ENCODE peak calls at places on chromosomes 7 and 10, in seven cellular contexts. J, G, T, O, F, M and X are unnamed samples.

GRCh38 chr7:143387156-143387975 is 6.2 kb downstream of the ZYX start:
- DNase-seq in J (no peak), G (no peak), T (no peak), O (no peak), F (no peak), M (no peak), X (no peak)

GRCh38 chr7:105713488-105714465 is 132.5 kb upstream of the EFCAB10 start:
- DNase-seq in J (no peak), G (peak), T (no peak), O (no peak), F (no peak), M (no peak), X (no peak)

GRCh38 chr7:14924398-14924797 is 21.8 kb upstream of the DGKB start:
- DNase-seq in J (no peak), G (no peak), T (no peak), O (no peak), F (no peak), M (no peak), X (no peak)

GRCh38 chr7:5117095-5117970 is 71.7 kb downstream of the RBAK start:
- DNase-seq in J (no peak), G (no peak), T (no peak), O (no peak), F (no peak), M (no peak), X (no peak)

GRCh38 chr7:32502656-32503189 is 7.4 kb downstream of the AVL9 start:
- DNase-seq in J (no peak), G (no peak), T (no peak), O (no peak), F (no peak), M (no peak), X (peak)

GRCh38 chr7:875051-875450 is 1.3 kb upstream of the GET4 start:
- DNase-seq in J (peak), G (no peak), T (no peak), O (no peak), F (peak), M (peak), X (no peak)

GRCh38 chr10:94062611-94063010 is 68.9 kb downstream of the PLCE1 start:
- DNase-seq in J (no peak), G (no peak), T (no peak), O (no peak), F (no peak), M (no peak), X (no peak)

GRCh38 chr7:74275401-74275881 is 13.8 kb upstream of the CLIP2 start:
- DNase-seq in J (no peak), G (no peak), T (no peak), O (no peak), F (peak), M (no peak), X (no peak)

GRCh38 chr7:112982441-112983063 is 104.1 kb downstream of the GPR85 start:
- DNase-seq in J (no peak), G (no peak), T (no peak), O (no peak), F (no peak), M (no peak), X (no peak)

GRCh38 chr7:1004018-1004880 is 21.3 kb downstream of the CYP2W1 start:
- DNase-seq in J (no peak), G (no peak), T (no peak), O (no peak), F (peak), M (no peak), X (no peak)

GRCh38 chr7:107939472-107940145 is 48.6 kb downstream of the DLD start:
- DNase-seq in J (no peak), G (no peak), T (no peak), O (peak), F (no peak), M (no peak), X (no peak)

GRCh38 chr10:62618576-62619408 is 185.7 kb upstream of the ADO start:
- DNase-seq in J (no peak), G (no peak), T (no peak), O (no peak), F (peak), M (no peak), X (peak)

GRCh38 chr10:58266003-58266825 is 1.5 kb downstream of the IPMK start:
- DNase-seq in J (no peak), G (peak), T (no peak), O (peak), F (peak), M (no peak), X (peak)